ENCODE peak calls at places on chromosomes 4 and X, in six cellular contexts. D, I, Q, W, H and Y are unnamed samples. For H3K27me3, the result is how much of the 10 kb centered on the place peaks cover.

GRCh38 chr4:101774807-101775206 is 15.7 kb upstream of the BANK1 start:
- DNase-seq in D (peak), I (no peak), Q (no peak), W (no peak), H (no peak), Y (no peak)

GRCh38 chr4:9691221-9692065 is 90.0 kb upstream of the DRD5 start:
- DNase-seq in D (peak), I (peak), Q (peak), W (peak), H (peak), Y (peak)

GRCh38 chr4:136002316-136002715 is 1530.0 kb downstream of the PCDH18 start:
- DNase-seq in D (no peak), I (no peak), Q (no peak), W (no peak), H (no peak), Y (no peak)

GRCh38 chr4:56315041-56315440 is 72.2 kb downstream of the AASDH start:
- DNase-seq in D (no peak), I (no peak), Q (no peak), W (no peak), H (no peak), Y (no peak)

GRCh38 chrX:74248889-74249288 is 55.1 kb upstream of the ZCCHC13 start:
- DNase-seq in D (peak), I (peak), Q (peak), W (no peak), H (peak), Y (no peak)

GRCh38 chr4:7581477-7581876 is 146.7 kb upstream of the PSAPL1 start:
- DNase-seq in D (peak), I (peak), Q (no peak), W (no peak), H (no peak), Y (no peak)

GRCh38 chr4:178745203-178745602 is 1303.0 kb upstream of the AGA start:
- DNase-seq in D (no peak), I (no peak), Q (no peak), W (no peak), H (no peak), Y (no peak)

GRCh38 chr4:74578329-74578728 is 133.4 kb downstream of the AREG start:
- DNase-seq in D (no peak), I (no peak), Q (no peak), W (no peak), H (no peak), Y (no peak)

GRCh38 chr4:54475546-54475945 is 182.2 kb upstream of the KIT start:
- DNase-seq in D (no peak), I (no peak), Q (no peak), W (no peak), H (no peak), Y (no peak)

GRCh38 chr4:186345184-186345583 is 79.2 kb downstream of the F11 start:
- DNase-seq in D (no peak), I (no peak), Q (no peak), W (no peak), H (no peak), Y (no peak)

GRCh38 chr4:183635333-183635732 is 23.7 kb downstream of the RWDD4 start:
- DNase-seq in D (peak), I (peak), Q (peak), W (no peak), H (no peak), Y (no peak)

GRCh38 chrX:48507246-48507645 is 1.5 kb upstream of the PORCN start:
- DNase-seq in D (no peak), I (no peak), Q (no peak), W (no peak), H (no peak), Y (no peak)

GRCh38 chrX:48508400-48509244 is at the start of gene PORCN:
- DNase-seq in D (peak), I (peak), Q (peak), W (peak), H (peak), Y (no peak)

GRCh38 chrX:48511561-48511960 is 2.8 kb downstream of the PORCN start:
- DNase-seq in D (no peak), I (no peak), Q (no peak), W (no peak), H (no peak), Y (no peak)

GRCh38 chrX:48509245-48509590 is 426 bp downstream of the PORCN start:
- DNase-seq in D (no peak), I (no peak), Q (no peak), W (peak), H (no peak), Y (no peak)

GRCh38 chrX:48509619-48510018 is 827 bp downstream of the PORCN start:
- DNase-seq in D (no peak), I (no peak), Q (no peak), W (no peak), H (no peak), Y (no peak)
- H3K27ac ChIP-seq in D (no peak), I (no peak), Q (peak), W (peak), H (no peak), Y (peak)

DNA sequence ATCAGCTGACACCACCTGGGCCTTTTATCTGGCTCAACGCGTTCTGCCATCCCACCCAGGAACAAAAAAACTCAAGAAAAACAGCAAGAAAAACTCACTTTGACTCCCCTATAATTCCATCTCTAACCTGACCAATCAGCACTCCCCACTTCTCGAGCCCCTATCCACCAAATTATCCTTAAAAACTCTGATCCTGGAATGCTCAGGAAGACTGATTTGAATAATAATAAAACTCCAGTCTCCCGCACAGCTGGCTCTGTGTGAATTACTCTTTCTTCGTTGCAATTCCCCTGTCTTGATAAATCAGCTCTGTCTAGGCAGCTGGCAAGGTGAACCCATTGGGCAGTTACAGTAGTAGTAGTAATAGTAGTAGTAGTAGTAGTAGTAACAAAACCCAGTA is 165.7 kb upstream of the CASK start:
- DNase-seq in D (no peak), I (peak), Q (no peak), W (no peak), H (no peak), Y (no peak)
- H3K27me3 ChIP-seq in D (under half), I (under half), Q (under half), W (under half), H (under half), Y (under half)

DNA sequence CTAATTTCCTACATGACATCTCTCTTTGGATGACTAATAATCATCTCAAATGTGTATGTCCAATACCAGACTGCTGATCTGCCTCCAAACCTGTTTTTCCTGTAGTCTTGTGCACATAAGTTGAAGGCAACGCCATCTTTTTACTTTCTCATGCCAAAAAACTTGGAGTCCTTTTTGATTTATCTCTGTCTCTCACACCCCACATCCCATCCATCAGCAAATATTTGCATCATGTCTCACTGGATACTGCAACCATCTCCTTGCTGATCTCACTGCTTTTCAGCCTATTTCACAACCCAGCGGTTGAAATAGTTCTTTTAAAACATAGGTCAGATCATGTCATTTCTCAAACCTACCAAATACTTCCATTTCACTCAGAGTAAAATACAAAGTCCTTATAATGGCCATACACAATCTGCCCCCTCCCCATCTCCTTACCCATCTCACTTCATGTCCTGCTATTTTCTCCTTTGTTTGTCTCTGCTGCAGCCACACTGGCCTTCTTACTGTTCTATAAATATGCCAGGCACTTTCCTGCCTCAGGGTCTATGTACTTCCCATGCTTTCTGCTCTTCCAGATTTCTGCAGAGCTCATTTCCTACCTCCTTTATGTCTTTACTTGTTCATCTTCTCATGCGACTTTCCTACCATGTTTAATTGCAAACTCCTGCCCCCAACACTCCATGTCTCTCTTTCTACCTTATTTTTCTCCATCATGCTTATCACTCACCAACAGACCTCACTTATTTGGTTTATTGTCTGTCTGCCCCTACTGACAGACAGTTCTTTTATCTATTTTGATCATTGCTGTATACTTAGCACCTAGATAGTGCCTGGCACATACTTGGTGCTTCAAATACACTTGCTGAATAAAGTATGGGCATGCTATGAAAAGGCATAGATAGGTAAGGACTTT is 98.8 kb downstream of the ANXA3 start:
- DNase-seq in D (peak), I (no peak), Q (no peak), W (no peak), H (no peak), Y (no peak)
- H3K27ac ChIP-seq in D (no peak), I (no peak), Q (no peak), W (no peak), H (no peak), Y (no peak)

DNA sequence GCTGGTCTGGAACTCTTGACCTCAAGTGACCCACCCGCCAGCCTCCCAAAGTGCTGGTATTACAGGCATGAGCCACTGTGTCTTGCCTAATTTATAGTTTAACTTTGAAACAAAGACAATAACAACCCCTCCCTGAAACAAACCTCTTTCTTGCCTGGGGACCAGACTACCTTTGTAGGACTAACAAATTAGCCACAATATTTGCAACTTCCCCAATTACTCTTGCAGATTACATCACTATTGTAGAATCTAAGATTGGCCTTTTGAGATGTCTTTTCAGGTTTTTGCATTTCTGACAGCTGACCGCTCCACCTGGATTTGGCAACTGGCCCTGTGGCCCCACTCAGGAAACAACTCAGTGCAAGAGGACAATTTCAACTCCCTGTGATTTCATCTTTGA is 84.8 kb downstream of the AKAP4 start:
- DNase-seq in D (no peak), I (no peak), Q (no peak), W (no peak), H (no peak), Y (no peak)
- H3K27me3 ChIP-seq in D (under half), I (under half), Q (under half), W (under half), H (under half), Y (under half)

GRCh38 chr4:41602113-41602512 is 64.2 kb downstream of the LIMCH1 start:
- DNase-seq in D (no peak), I (no peak), Q (no peak), W (no peak), H (no peak), Y (no peak)

GRCh38 chr4:41598580-41598979 is 60.6 kb downstream of the LIMCH1 start:
- DNase-seq in D (no peak), I (no peak), Q (no peak), W (no peak), H (no peak), Y (no peak)

GRCh38 chr4:41597494-41597893 is 59.5 kb downstream of the LIMCH1 start:
- DNase-seq in D (no peak), I (no peak), Q (no peak), W (no peak), H (no peak), Y (no peak)

GRCh38 chr4:41600243-41600642 is 62.3 kb downstream of the LIMCH1 start:
- DNase-seq in D (no peak), I (no peak), Q (no peak), W (no peak), H (no peak), Y (no peak)

GRCh38 chr4:41599192-41599786 is 61.3 kb downstream of the LIMCH1 start:
- DNase-seq in D (no peak), I (no peak), Q (no peak), W (no peak), H (no peak), Y (no peak)
- H3K27ac ChIP-seq in D (no peak), I (no peak), Q (no peak), W (no peak), H (no peak), Y (no peak)

GRCh38 chr4:76252271-76252653 is 741 bp downstream of the FAM47E start:
- DNase-seq in D (no peak), I (no peak), Q (no peak), W (no peak), H (no peak), Y (no peak)

GRCh38 chr4:76250962-76251361 is 559 bp upstream of the FAM47E start:
- DNase-seq in D (no peak), I (no peak), Q (no peak), W (no peak), H (peak), Y (no peak)

GRCh38 chr4:76256032-76256431 is 4.5 kb downstream of the FAM47E start:
- DNase-seq in D (no peak), I (no peak), Q (no peak), W (no peak), H (no peak), Y (no peak)

GRCh38 chr4:76251448-76252270 is at the start of gene FAM47E:
- DNase-seq in D (peak), I (peak), Q (peak), W (peak), H (peak), Y (no peak)

DNA sequence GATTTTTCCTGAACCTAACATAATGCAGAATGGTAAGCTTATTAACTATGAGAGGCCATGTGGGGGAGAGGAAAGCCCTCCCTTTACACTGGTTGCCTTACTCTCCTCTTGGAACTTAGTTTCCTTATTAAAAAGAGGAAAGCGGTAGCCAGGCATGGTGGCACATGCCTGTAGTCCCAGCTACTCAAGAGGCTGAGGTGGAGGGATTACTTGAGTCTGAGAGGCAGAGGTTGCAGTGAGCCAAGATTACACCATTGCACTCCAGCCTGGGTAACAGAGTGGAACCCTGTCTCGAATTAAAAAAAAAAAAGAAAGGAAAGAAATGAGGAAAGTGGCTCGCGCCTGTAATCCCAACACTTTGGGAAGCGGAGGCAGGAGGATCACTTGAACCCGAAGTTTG is 2.0 kb downstream of the FAM47E start:
- DNase-seq in D (no peak), I (no peak), Q (no peak), W (no peak), H (no peak), Y (no peak)
- H3K27me3 ChIP-seq in D (under half), I (under half), Q (under half), W (under half), H (under half), Y (under half)

GRCh38 chr4:11503166-11503565 is 74.5 kb upstream of the HS3ST1 start:
- DNase-seq in D (no peak), I (no peak), Q (peak), W (no peak), H (no peak), Y (no peak)

GRCh38 chr4:11511321-11511720 is 82.6 kb upstream of the HS3ST1 start:
- DNase-seq in D (no peak), I (no peak), Q (no peak), W (no peak), H (no peak), Y (no peak)

GRCh38 chr4:11507920-11508319 is 79.2 kb upstream of the HS3ST1 start:
- DNase-seq in D (no peak), I (no peak), Q (no peak), W (no peak), H (peak), Y (no peak)

GRCh38 chr4:11505225-11505971 is 76.7 kb upstream of the HS3ST1 start:
- DNase-seq in D (peak), I (no peak), Q (no peak), W (peak), H (peak), Y (peak)

DNA sequence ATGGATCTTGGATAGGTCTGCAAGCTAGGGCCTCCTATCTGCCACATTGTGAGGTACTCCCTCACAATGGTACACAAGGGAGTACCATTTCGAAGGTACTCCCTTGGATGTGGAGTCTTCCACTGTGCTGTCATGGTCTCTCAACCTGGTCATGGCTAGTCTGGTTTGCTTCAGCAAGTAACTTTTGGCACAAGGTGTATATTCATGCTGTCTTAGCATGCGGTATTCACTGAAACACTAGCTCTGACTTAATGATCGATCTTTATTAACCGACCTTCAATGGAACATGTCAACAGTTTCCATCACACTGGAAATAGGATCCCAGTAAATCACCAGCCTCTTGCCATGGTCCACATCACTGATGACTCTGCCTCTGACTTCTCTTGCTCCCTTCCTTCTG is 77.5 kb upstream of the HS3ST1 start:
- DNase-seq in D (no peak), I (no peak), Q (no peak), W (no peak), H (no peak), Y (no peak)
- H3K27ac ChIP-seq in D (no peak), I (no peak), Q (no peak), W (no peak), H (peak), Y (no peak)

DNA sequence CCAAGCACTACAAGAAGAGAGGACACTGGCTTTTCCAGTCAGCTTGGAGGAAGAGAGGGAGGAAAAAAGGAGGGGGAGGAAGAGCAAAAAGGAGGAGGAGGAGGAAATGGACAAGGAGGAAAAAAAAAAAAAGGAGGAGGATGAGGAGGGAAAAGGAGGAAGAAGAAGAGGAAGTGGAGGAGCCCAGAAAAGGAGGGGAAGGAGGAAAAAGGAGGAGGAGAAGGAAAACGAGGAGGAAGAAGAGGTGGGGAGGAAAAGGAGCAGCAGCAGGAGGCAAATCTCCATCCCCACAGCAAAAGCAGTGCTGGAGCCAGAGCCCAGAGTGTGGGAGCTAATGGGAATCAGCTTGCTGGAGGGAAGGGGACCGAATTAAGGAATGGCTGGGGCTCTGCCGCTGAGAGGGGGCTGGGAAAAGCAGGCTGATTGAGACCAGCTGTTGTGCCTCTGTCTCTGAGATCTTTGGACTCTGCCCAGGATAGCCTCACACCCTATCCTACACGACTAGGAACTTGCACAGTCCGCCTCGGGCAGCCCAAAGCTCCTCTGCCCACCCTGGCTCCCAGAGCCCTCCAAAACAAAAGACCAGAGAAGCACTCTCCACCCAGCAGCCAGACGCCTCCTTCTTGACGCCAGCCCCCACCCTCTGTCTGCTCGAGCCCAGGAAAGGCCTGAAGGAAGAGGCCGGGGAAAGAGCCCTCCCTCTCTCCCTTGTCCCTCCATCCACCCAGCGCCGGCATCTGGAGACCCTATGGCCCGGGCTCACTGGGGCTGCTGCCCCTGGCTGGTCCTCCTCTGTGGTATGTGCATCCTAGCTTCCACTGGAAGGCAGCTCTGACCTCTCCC is at the start of gene XPNPEP2:
- DNase-seq in D (peak), I (no peak), Q (peak), W (no peak), H (peak), Y (no peak)
- H3K27me3 ChIP-seq in D (under half), I (under half), Q (under half), W (under half), H (under half), Y (under half)